ENCODE peak calls at places on chromosomes 4 and X, in eight cellular contexts. Z, M, G, S, C, J, P and I are unnamed samples.

GRCh38 chr4:304987-305680 is at the start of gene ZNF732:
- DNase-seq in Z (peak), M (no peak), G (peak), S (peak), C (no peak), J (no peak), P (no peak), I (no peak)

GRCh38 chr4:2263701-2264321 is 1.9 kb upstream of the MXD4 start:
- DNase-seq in Z (peak), M (peak), G (no peak), S (no peak), C (peak), J (no peak), P (no peak), I (no peak)

GRCh38 chr4:153403761-153404160 is 59.3 kb downstream of the MND1 start:
- DNase-seq in Z (no peak), M (no peak), G (no peak), S (no peak), C (no peak), J (no peak), P (no peak), I (no peak)

GRCh38 chr4:65943076-65943475 is 272.8 kb upstream of the EPHA5 start:
- DNase-seq in Z (no peak), M (no peak), G (no peak), S (no peak), C (no peak), J (no peak), P (peak), I (no peak)

GRCh38 chr4:6658635-6659075 is 18.2 kb downstream of the MRFAP1 start:
- DNase-seq in Z (peak), M (no peak), G (no peak), S (no peak), C (no peak), J (no peak), P (no peak), I (no peak)

GRCh38 chr4:182680196-182680771 is 236.9 kb downstream of the DCTD start:
- DNase-seq in Z (no peak), M (no peak), G (no peak), S (no peak), C (no peak), J (no peak), P (no peak), I (no peak)

GRCh38 chrX:72048515-72049455 is 82.9 kb downstream of the RTL5 start:
- DNase-seq in Z (no peak), M (no peak), G (no peak), S (peak), C (no peak), J (no peak), P (no peak), I (no peak)

GRCh38 chr4:7530932-7531639 is 96.4 kb upstream of the PSAPL1 start:
- DNase-seq in Z (no peak), M (no peak), G (no peak), S (no peak), C (no peak), J (no peak), P (no peak), I (no peak)

GRCh38 chrX:3820170-3820569 is 106.7 kb upstream of the PRKX start:
- DNase-seq in Z (no peak), M (no peak), G (no peak), S (no peak), C (no peak), J (no peak), P (no peak), I (no peak)

GRCh38 chrX:52217494-52218160 is 32.9 kb downstream of the MAGED4 start:
- DNase-seq in Z (no peak), M (peak), G (no peak), S (no peak), C (no peak), J (no peak), P (no peak), I (no peak)

GRCh38 chr4:142091691-142092182 is 455.4 kb downstream of the IL15 start:
- DNase-seq in Z (no peak), M (no peak), G (peak), S (no peak), C (no peak), J (no peak), P (peak), I (no peak)

GRCh38 chrX:19392078-19392477 is 48.4 kb downstream of the PDHA1 start:
- DNase-seq in Z (no peak), M (no peak), G (no peak), S (no peak), C (no peak), J (no peak), P (no peak), I (no peak)

GRCh38 chr4:16765549-16765948 is 132.9 kb downstream of the LDB2 start:
- DNase-seq in Z (no peak), M (no peak), G (no peak), S (no peak), C (no peak), J (no peak), P (no peak), I (no peak)

GRCh38 chr4:76562161-76562560 is 127.1 kb downstream of the SHROOM3 start:
- DNase-seq in Z (no peak), M (no peak), G (no peak), S (no peak), C (no peak), J (no peak), P (no peak), I (no peak)

GRCh38 chrX:23631136-23631535 is 36.2 kb upstream of the PRDX4 start:
- DNase-seq in Z (no peak), M (no peak), G (no peak), S (no peak), C (no peak), J (no peak), P (no peak), I (no peak)

GRCh38 chrX:23637187-23637586 is 30.1 kb upstream of the PRDX4 start:
- DNase-seq in Z (no peak), M (no peak), G (no peak), S (no peak), C (no peak), J (no peak), P (no peak), I (peak)

DNA sequence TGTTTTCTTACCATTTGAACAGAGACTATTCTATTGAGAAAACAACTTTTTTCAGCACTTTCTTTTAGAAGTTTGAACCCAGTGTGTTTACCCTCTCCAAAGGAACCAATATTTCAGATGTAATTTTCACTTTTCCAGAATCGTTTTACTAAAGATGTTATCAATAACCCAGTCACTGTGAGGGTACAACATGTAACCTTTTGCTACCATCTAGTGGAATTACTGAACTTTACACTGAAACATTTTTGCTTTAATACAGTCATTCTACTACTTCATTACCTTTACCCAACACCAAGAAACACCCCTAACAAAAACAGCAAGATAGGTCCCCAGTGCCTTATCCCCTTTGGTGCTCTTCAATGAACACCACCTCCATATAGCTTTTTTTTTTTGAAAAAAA is 33.1 kb upstream of the PRDX4 start:
- DNase-seq in Z (no peak), M (no peak), G (no peak), S (peak), C (no peak), J (no peak), P (peak), I (no peak)
- TF ChIP-seq CTCF in Z (no peak), M (peak), G (no peak), S (peak), C (no peak), J (no peak), P (peak), I (no peak)

GRCh38 chrX:149145845-149146285 is 359.2 kb downstream of the IDS start:
- DNase-seq in Z (no peak), M (no peak), G (no peak), S (no peak), C (no peak), J (no peak), P (no peak), I (no peak)
- H3K27ac ChIP-seq in Z (no peak), M (no peak), G (no peak), S (no peak), C (no peak), J (no peak), P (no peak), I (no peak)

DNA sequence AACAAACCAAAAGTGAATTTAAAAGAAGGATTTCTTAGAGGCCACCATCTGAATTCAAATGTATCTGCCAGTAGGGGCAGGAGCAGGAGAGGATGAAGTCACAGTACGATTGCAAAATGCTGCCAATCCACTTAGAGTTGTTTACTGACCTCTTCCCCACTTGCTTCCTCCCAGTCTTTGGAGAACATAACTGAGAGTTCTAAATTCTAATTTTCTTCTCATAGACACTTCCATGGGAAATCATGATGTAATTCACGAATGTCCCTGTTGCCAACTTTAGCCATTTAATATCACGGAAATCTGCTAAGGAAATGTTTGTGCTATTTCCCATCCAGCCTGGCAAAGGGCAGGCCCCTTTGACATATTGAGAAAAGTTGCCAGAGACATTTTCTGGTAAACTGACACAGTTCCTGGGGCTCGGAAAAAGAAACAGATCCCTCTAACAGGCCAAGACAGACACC is 33.6 kb upstream of the NOCT start:
- DNase-seq in Z (no peak), M (no peak), G (peak), S (no peak), C (no peak), J (peak), P (no peak), I (no peak)
- TF ChIP-seq CTCF in Z (no peak), M (no peak), G (peak), S (peak), C (peak), J (no peak), P (no peak), I (no peak)

DNA sequence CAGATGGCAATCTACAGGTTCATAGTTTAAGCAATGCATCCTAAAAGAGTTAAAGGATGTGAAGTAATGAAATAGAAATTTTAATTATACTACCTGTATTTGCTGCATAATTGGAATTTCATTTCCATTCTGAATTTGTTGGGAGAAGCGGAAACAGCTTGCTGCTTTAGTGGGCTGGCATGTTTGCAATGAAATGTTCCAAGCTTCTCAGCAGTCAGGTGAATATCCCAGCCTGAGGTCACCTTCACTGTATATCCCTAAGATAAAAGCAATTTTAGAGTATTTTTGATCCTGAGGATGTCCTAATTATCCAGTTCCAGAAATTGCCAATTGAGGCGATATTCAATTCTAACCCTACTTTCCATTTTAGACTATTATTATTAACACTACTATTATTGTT is 136.1 kb upstream of the ARSJ start:
- DNase-seq in Z (no peak), M (no peak), G (no peak), S (no peak), C (no peak), J (no peak), P (no peak), I (no peak)
- H3K27ac ChIP-seq in Z (no peak), M (no peak), G (no peak), S (no peak), C (no peak), J (no peak), P (no peak), I (no peak)

DNA sequence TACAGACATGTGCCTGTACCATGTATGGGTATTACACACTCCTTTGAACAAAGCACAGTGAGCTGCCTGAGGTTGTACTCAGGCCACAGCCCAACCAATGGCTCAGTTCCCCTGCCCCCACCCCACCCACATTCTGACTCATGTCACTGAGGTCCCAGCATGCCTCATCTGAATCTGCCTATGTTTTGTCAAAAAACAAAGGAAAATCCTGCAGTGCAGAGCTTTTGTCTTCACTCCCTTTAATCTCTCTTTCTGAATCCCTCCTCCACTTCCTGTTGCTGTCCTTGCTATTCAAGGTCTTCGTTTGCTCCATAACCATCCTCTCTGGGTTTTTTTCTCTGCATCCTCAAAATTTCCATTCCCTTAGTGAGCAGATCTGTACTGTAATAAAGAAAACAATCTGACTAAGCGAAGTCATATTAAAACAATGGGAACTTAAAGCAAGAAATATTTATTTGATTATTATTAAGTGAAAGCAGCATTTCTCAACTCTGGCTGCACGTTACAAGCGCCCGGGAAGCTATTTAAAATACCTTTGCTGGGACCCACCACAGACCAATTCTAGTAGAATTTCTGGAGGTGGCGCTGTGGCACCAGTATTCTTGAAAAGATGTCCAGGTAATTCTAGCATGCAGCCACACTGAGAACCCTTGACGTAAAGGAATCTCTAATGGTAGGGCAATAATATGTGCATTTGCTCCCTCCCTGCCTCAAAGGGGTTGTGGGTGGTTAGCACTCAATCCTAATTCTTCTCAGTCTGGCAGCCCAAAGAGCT is 8.8 kb downstream of the GUCY2F start:
- DNase-seq in Z (peak), M (peak), G (no peak), S (peak), C (no peak), J (no peak), P (no peak), I (no peak)
- TF ChIP-seq CTCF in Z (no peak), M (peak), G (no peak), S (peak), C (no peak), J (no peak), P (no peak), I (no peak)